ENCODE peak calls at places on chromosomes 3 and 15, in eight cellular contexts. D is left colon; I is NCI-H1092 treated with DMSO at 0.1 percent for 48 hours; M is stimulated activated CD4-positive, alpha-beta T cell treated with anti-CD3 and anti-CD28 coated beads, Interleukin-4, amount 100 ng/mL, for 4 hours; U is GM12891; J is mucosa of descending colon; P is hypothalamus; G is T-helper 9 cell. B is an unnamed sample.

GRCh38 chr3:172307143-172307560 is 141.1 kb downstream of the GHSR start:
- DNase-seq in D (no peak), I (no peak), M (no peak), U (no peak), J (no peak), P (no peak), G (no peak), B (no peak)

GRCh38 chr15:99430881-99431401 is 134.8 kb upstream of the MEF2A start:
- DNase-seq in D (peak), I (no peak), M (no peak), U (no peak), J (peak), P (no peak), G (no peak), B (peak)

GRCh38 chr15:100334015-100334414 is 7.8 kb downstream of the ADAMTS17 start:
- DNase-seq in D (no peak), I (no peak), M (no peak), U (no peak), J (no peak), P (no peak), G (no peak), B (no peak)

GRCh38 chr15:49421991-49422390 is 1.1 kb upstream of the FGF7 start:
- DNase-seq in D (no peak), I (peak), M (peak), U (no peak), J (no peak), P (peak), G (peak), B (peak)

GRCh38 chr3:48414376-48415250 is 15.3 kb downstream of the PLXNB1 start:
- DNase-seq in D (no peak), I (no peak), M (no peak), U (no peak), J (no peak), P (peak), G (no peak), B (peak)

GRCh38 chr15:25790003-25790660 is 73.0 kb downstream of the ATP10A start:
- DNase-seq in D (no peak), I (no peak), M (peak), U (no peak), J (no peak), P (no peak), G (no peak), B (no peak)

GRCh38 chr15:43930556-43930955 is 103.8 kb downstream of the WDR76 start:
- DNase-seq in D (peak), I (no peak), M (no peak), U (no peak), J (no peak), P (no peak), G (no peak), B (no peak)

GRCh38 chr15:68028137-68028771 is 25.9 kb upstream of the PIAS1 start:
- DNase-seq in D (no peak), I (no peak), M (no peak), U (no peak), J (no peak), P (no peak), G (no peak), B (no peak)

GRCh38 chr3:57370331-57370730 is 77.8 kb upstream of the ASB14 start:
- DNase-seq in D (no peak), I (no peak), M (no peak), U (no peak), J (no peak), P (no peak), G (no peak), B (no peak)

GRCh38 chr3:162998205-162998604 is 1501.6 kb downstream of the OTOL1 start:
- DNase-seq in D (no peak), I (no peak), M (no peak), U (no peak), J (no peak), P (no peak), G (no peak), B (no peak)

GRCh38 chr3:86793786-86794185 is 197.2 kb downstream of the VGLL3 start:
- DNase-seq in D (no peak), I (no peak), M (no peak), U (no peak), J (no peak), P (no peak), G (no peak), B (no peak)

GRCh38 chr3:184496933-184497332 is 64.7 kb upstream of the EPHB3 start:
- DNase-seq in D (no peak), I (no peak), M (no peak), U (no peak), J (no peak), P (no peak), G (no peak), B (no peak)

GRCh38 chr3:126508539-126508938 is 9.0 kb downstream of the UROC1 start:
- DNase-seq in D (no peak), I (no peak), M (no peak), U (no peak), J (no peak), P (no peak), G (no peak), B (peak)

GRCh38 chr3:127803619-127804018 is 18.7 kb downstream of the MGLL start:
- DNase-seq in D (no peak), I (no peak), M (no peak), U (no peak), J (no peak), P (no peak), G (no peak), B (no peak)

GRCh38 chr3:87229113-87229512 is 2.0 kb downstream of the CHMP2B start:
- DNase-seq in D (no peak), I (no peak), M (no peak), U (no peak), J (no peak), P (no peak), G (no peak), B (no peak)

GRCh38 chr3:36365829-36366228 is 14.5 kb upstream of the STAC start:
- DNase-seq in D (no peak), I (no peak), M (no peak), U (no peak), J (no peak), P (no peak), G (no peak), B (no peak)

GRCh38 chr3:85662462-85662861 is 703.7 kb downstream of the CADM2 start:
- DNase-seq in D (no peak), I (no peak), M (no peak), U (no peak), J (no peak), P (no peak), G (no peak), B (no peak)

GRCh38 chr3:171282041-171282440 is 178.2 kb downstream of the TNIK start:
- DNase-seq in D (no peak), I (no peak), M (no peak), U (no peak), J (no peak), P (no peak), G (no peak), B (no peak)

GRCh38 chr15:74723754-74724334 is 1.5 kb downstream of the CYP1A1 start:
- DNase-seq in D (no peak), I (peak), M (no peak), U (peak), J (no peak), P (peak), G (no peak), B (no peak)

B was measured in lower lobe of right lung.